ENCODE peak calls at places on chromosomes 5 and 9, in four cellular contexts. B is lung microvascular endothelial cell, M is mucosa of gallbladder, E is glomerular endothelial cell. O is an unnamed sample.

GRCh38 chr5:103120607-103121200 is 603 bp downstream of the PPIP5K2 start:
- DNase-seq in B (peak; percentile 15), M (no peak), E (no peak), O (peak; percentile 53)

GRCh38 chr9:82152181-82152580 is 163.6 kb downstream of the SPATA31D1 start:
- DNase-seq in B (no peak), M (no peak), E (no peak), O (peak; percentile 65)

GRCh38 chr5:178259623-178260536 is 27.3 kb upstream of the PHYKPL start:
- DNase-seq in B (no peak), M (no peak), E (no peak), O (no peak)

GRCh38 chr9:132828201-132828770 is 49.8 kb downstream of the AK8 start:
- DNase-seq in B (no peak), M (no peak), E (no peak), O (no peak)

GRCh38 chr9:121156263-121156731 is 45.4 kb downstream of the RAB14 start:
- DNase-seq in B (peak; percentile 46), M (no peak), E (no peak), O (peak; percentile 56)

GRCh38 chr5:132751444-132751843 is 4.2 kb downstream of the CCNI2 start:
- DNase-seq in B (no peak), M (no peak), E (no peak), O (peak; percentile 72)

GRCh38 chr9:111916234-111916645 is 19.6 kb downstream of the UGCG start:
- DNase-seq in B (no peak), M (no peak), E (no peak), O (no peak)

GRCh38 chr5:160543395-160543794 is 121.7 kb downstream of the PTTG1 start:
- DNase-seq in B (no peak), M (no peak), E (no peak), O (no peak)

O was measured in fibroblast of villous mesenchyme.